ENCODE peak calls at places on chromosomes 1 and 21, in ten cellular contexts. One of them, this sample, is unnamed.
A peak's percentile ranks its signal among the peaks of the same experiment; 100 is the strongest.

GRCh38 chr1:46581685-46582455 is 22.2 kb downstream of the MKNK1 start:
- DNase-seq in astrocyte of the spinal cord: peak; percentile 12
- DNase-seq in A549: no peak
- DNase-seq in neuronal stem cell: no peak
- DNase-seq in lower lobe of right lung: no peak
- DNase-seq in neural progenitor cell: no peak
- DNase-seq in fibroblast of villous mesenchyme: no peak
- DNase-seq in ovary: no peak
- DNase-seq in iPS DF 6.9: no peak
- DNase-seq in CD4-positive, CD25-positive, alpha-beta regulatory T cell: no peak
- DNase-seq in this sample: no peak

GRCh38 chr1:87330954-87331318 is 2.3 kb downstream of the LMO4 start:
- DNase-seq in lower lobe of right lung: no peak
- DNase-seq in iPS DF 6.9: no peak
- DNase-seq in ovary: no peak
- DNase-seq in neuronal stem cell: no peak
- DNase-seq in CD4-positive, CD25-positive, alpha-beta regulatory T cell: no peak
- DNase-seq in fibroblast of villous mesenchyme: no peak
- DNase-seq in astrocyte of the spinal cord: no peak
- DNase-seq in neural progenitor cell: peak; percentile 41
- DNase-seq in A549: no peak
- DNase-seq in this sample: no peak

GRCh38 chr1:41740630-41741239 is 178.0 kb downstream of the HIVEP3 start:
- DNase-seq in neural progenitor cell: no peak
- DNase-seq in neuronal stem cell: no peak
- DNase-seq in lower lobe of right lung: no peak
- DNase-seq in A549: no peak
- DNase-seq in iPS DF 6.9: no peak
- DNase-seq in ovary: no peak
- DNase-seq in fibroblast of villous mesenchyme: no peak
- DNase-seq in astrocyte of the spinal cord: no peak
- DNase-seq in CD4-positive, CD25-positive, alpha-beta regulatory T cell: no peak
- DNase-seq in this sample: no peak

GRCh38 chr1:34856697-34857096 is 2.9 kb downstream of the SMIM12 start:
- DNase-seq in iPS DF 6.9: no peak
- DNase-seq in neuronal stem cell: no peak
- DNase-seq in ovary: no peak
- DNase-seq in lower lobe of right lung: no peak
- DNase-seq in CD4-positive, CD25-positive, alpha-beta regulatory T cell: no peak
- DNase-seq in astrocyte of the spinal cord: no peak
- DNase-seq in A549: no peak
- DNase-seq in fibroblast of villous mesenchyme: no peak
- DNase-seq in neural progenitor cell: no peak
- DNase-seq in this sample: no peak

GRCh38 chr21:34565238-34565637 is 49.7 kb downstream of the RCAN1 start:
- DNase-seq in fibroblast of villous mesenchyme: no peak
- DNase-seq in neuronal stem cell: no peak
- DNase-seq in lower lobe of right lung: no peak
- DNase-seq in CD4-positive, CD25-positive, alpha-beta regulatory T cell: no peak
- DNase-seq in iPS DF 6.9: no peak
- DNase-seq in neural progenitor cell: no peak
- DNase-seq in astrocyte of the spinal cord: no peak
- DNase-seq in ovary: no peak
- DNase-seq in A549: no peak
- DNase-seq in this sample: no peak

GRCh38 chr1:201480231-201481003 is 11.4 kb upstream of the PHLDA3 start:
- DNase-seq in neural progenitor cell: peak; percentile 82
- DNase-seq in astrocyte of the spinal cord: peak; percentile 62
- DNase-seq in CD4-positive, CD25-positive, alpha-beta regulatory T cell: peak; percentile 59
- DNase-seq in lower lobe of right lung: peak; percentile 91
- DNase-seq in A549: peak; percentile 96
- DNase-seq in ovary: peak; percentile 67
- DNase-seq in iPS DF 6.9: no peak
- DNase-seq in neuronal stem cell: no peak
- DNase-seq in fibroblast of villous mesenchyme: peak; percentile 60
- DNase-seq in this sample: peak; percentile 90

GRCh38 chr1:177817969-177818872 is 151.6 kb downstream of the SEC16B start:
- DNase-seq in astrocyte of the spinal cord: no peak
- DNase-seq in A549: no peak
- DNase-seq in lower lobe of right lung: no peak
- DNase-seq in neuronal stem cell: no peak
- DNase-seq in ovary: no peak
- DNase-seq in CD4-positive, CD25-positive, alpha-beta regulatory T cell: no peak
- DNase-seq in neural progenitor cell: no peak
- DNase-seq in fibroblast of villous mesenchyme: no peak
- DNase-seq in iPS DF 6.9: no peak
- DNase-seq in this sample: no peak

GRCh38 chr1:232306269-232306911 is 323.5 kb downstream of the SIPA1L2 start:
- DNase-seq in astrocyte of the spinal cord: peak; percentile 47
- DNase-seq in lower lobe of right lung: peak; percentile 61
- DNase-seq in CD4-positive, CD25-positive, alpha-beta regulatory T cell: no peak
- DNase-seq in A549: no peak
- DNase-seq in fibroblast of villous mesenchyme: no peak
- DNase-seq in ovary: peak; percentile 50
- DNase-seq in iPS DF 6.9: no peak
- DNase-seq in neural progenitor cell: peak; percentile 50
- DNase-seq in neuronal stem cell: no peak
- DNase-seq in this sample: no peak

GRCh38 chr1:98331718-98332311 is 329.7 kb upstream of the SNX7 start:
- DNase-seq in CD4-positive, CD25-positive, alpha-beta regulatory T cell: no peak
- DNase-seq in neural progenitor cell: no peak
- DNase-seq in fibroblast of villous mesenchyme: no peak
- DNase-seq in iPS DF 6.9: no peak
- DNase-seq in neuronal stem cell: no peak
- DNase-seq in lower lobe of right lung: no peak
- DNase-seq in ovary: no peak
- DNase-seq in A549: peak; percentile 23
- DNase-seq in astrocyte of the spinal cord: no peak
- DNase-seq in this sample: no peak

GRCh38 chr1:98333406-98333805 is 328.1 kb upstream of the SNX7 start:
- DNase-seq in ovary: no peak
- DNase-seq in lower lobe of right lung: no peak
- DNase-seq in astrocyte of the spinal cord: no peak
- DNase-seq in fibroblast of villous mesenchyme: no peak
- DNase-seq in neuronal stem cell: no peak
- DNase-seq in A549: no peak
- DNase-seq in iPS DF 6.9: no peak
- DNase-seq in CD4-positive, CD25-positive, alpha-beta regulatory T cell: no peak
- DNase-seq in neural progenitor cell: no peak
- DNase-seq in this sample: no peak

GRCh38 chr1:98336472-98337118 is 324.9 kb upstream of the SNX7 start:
- DNase-seq in CD4-positive, CD25-positive, alpha-beta regulatory T cell: no peak
- DNase-seq in neural progenitor cell: no peak
- DNase-seq in lower lobe of right lung: no peak
- DNase-seq in fibroblast of villous mesenchyme: no peak
- DNase-seq in A549: no peak
- DNase-seq in astrocyte of the spinal cord: no peak
- DNase-seq in iPS DF 6.9: no peak
- DNase-seq in neuronal stem cell: no peak
- DNase-seq in ovary: no peak
- DNase-seq in this sample: no peak

GRCh38 chr1:98331232-98331631 is 330.3 kb upstream of the SNX7 start:
- DNase-seq in ovary: no peak
- DNase-seq in neuronal stem cell: no peak
- DNase-seq in fibroblast of villous mesenchyme: no peak
- DNase-seq in A549: peak; percentile 77
- DNase-seq in CD4-positive, CD25-positive, alpha-beta regulatory T cell: no peak
- DNase-seq in iPS DF 6.9: no peak
- DNase-seq in lower lobe of right lung: no peak
- DNase-seq in astrocyte of the spinal cord: peak; percentile 76
- DNase-seq in neural progenitor cell: no peak
- DNase-seq in this sample: no peak

DNA sequence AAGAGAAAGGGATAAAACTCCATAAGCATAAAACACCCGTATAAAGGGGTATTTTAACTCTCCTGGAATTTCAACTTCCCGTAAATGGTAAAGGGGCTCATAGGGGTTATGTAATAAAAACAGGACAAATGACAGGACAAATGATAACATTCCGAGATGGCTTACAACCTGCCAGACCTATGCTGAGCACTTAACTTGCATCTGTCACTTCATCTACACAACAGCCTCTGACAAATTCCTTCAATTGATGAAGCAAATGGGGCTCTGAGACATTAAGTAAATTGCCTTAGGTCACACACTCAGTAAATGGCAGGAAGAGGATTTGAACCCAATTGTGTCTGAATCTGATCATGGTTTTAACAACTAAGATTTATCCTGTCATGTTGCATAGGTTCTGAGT is 327.6 kb upstream of the SNX7 start:
- DNase-seq in A549: no peak
- DNase-seq in astrocyte of the spinal cord: no peak
- DNase-seq in lower lobe of right lung: no peak
- DNase-seq in CD4-positive, CD25-positive, alpha-beta regulatory T cell: no peak
- DNase-seq in neural progenitor cell: no peak
- DNase-seq in ovary: no peak
- DNase-seq in fibroblast of villous mesenchyme: no peak
- DNase-seq in iPS DF 6.9: no peak
- DNase-seq in neuronal stem cell: no peak
- DNase-seq in this sample: no peak
- H3K4me3 ChIP-seq in A549: no peak overlapping the region
- H3K4me3 ChIP-seq in astrocyte of the spinal cord: no peak overlapping the region
- H3K4me3 ChIP-seq in lower lobe of right lung: no peak overlapping the region
- H3K4me3 ChIP-seq in CD4-positive, CD25-positive, alpha-beta regulatory T cell: no peak overlapping the region
- H3K4me3 ChIP-seq in neural progenitor cell: no peak overlapping the region
- H3K4me3 ChIP-seq in ovary: no peak overlapping the region
- H3K4me3 ChIP-seq in fibroblast of villous mesenchyme: no peak overlapping the region
- H3K4me3 ChIP-seq in iPS DF 6.9: no peak overlapping the region
- H3K4me3 ChIP-seq in neuronal stem cell: no peak overlapping the region
- H3K4me3 ChIP-seq in this sample: no peak overlapping the region

DNA sequence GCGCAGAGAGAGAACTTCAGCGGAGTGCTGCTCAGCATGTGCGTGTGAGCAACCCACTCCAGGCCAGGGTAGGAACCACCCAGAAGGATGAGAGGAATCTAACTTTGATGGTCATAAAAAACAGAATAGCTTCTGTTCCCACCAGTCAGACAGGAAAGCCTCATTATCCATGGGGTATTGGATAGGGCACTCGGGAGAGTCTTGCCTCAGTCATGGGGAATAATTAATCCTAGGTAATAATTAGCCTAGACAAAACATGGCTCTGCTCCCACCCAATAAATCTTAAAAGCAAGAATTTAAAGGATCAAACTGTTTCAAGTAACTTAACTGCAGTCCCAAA is 35.3 kb downstream of the LDLRAD1 start:
- DNase-seq in CD4-positive, CD25-positive, alpha-beta regulatory T cell: no peak
- DNase-seq in fibroblast of villous mesenchyme: no peak
- DNase-seq in A549: no peak
- DNase-seq in neuronal stem cell: no peak
- DNase-seq in lower lobe of right lung: no peak
- DNase-seq in neural progenitor cell: no peak
- DNase-seq in ovary: no peak
- DNase-seq in astrocyte of the spinal cord: no peak
- DNase-seq in iPS DF 6.9: no peak
- DNase-seq in this sample: no peak
- H3K4me3 ChIP-seq in CD4-positive, CD25-positive, alpha-beta regulatory T cell: no peak overlapping the region
- H3K4me3 ChIP-seq in fibroblast of villous mesenchyme: peak overlapping the region; percentile 42
- H3K4me3 ChIP-seq in A549: no peak overlapping the region
- H3K4me3 ChIP-seq in neuronal stem cell: no peak overlapping the region
- H3K4me3 ChIP-seq in lower lobe of right lung: peak overlapping the region; percentile 46
- H3K4me3 ChIP-seq in neural progenitor cell: peak overlapping the region; percentile 23
- H3K4me3 ChIP-seq in ovary: peak overlapping the region; percentile 35
- H3K4me3 ChIP-seq in astrocyte of the spinal cord: peak overlapping the region; percentile 6
- H3K4me3 ChIP-seq in iPS DF 6.9: no peak overlapping the region
- H3K4me3 ChIP-seq in this sample: peak overlapping the region; percentile 31

GRCh38 chr1:25040122-25040685 is 110.1 kb upstream of the RUNX3 start:
- DNase-seq in astrocyte of the spinal cord: no peak
- DNase-seq in A549: no peak
- DNase-seq in fibroblast of villous mesenchyme: no peak
- DNase-seq in neuronal stem cell: no peak
- DNase-seq in ovary: no peak
- DNase-seq in CD4-positive, CD25-positive, alpha-beta regulatory T cell: no peak
- DNase-seq in neural progenitor cell: no peak
- DNase-seq in iPS DF 6.9: no peak
- DNase-seq in lower lobe of right lung: no peak
- DNase-seq in this sample: no peak

GRCh38 chr1:25045480-25046193 is 115.6 kb upstream of the RUNX3 start:
- DNase-seq in astrocyte of the spinal cord: no peak
- DNase-seq in neural progenitor cell: no peak
- DNase-seq in iPS DF 6.9: no peak
- DNase-seq in CD4-positive, CD25-positive, alpha-beta regulatory T cell: no peak
- DNase-seq in fibroblast of villous mesenchyme: no peak
- DNase-seq in lower lobe of right lung: no peak
- DNase-seq in ovary: no peak
- DNase-seq in neuronal stem cell: no peak
- DNase-seq in A549: no peak
- DNase-seq in this sample: no peak

GRCh38 chr1:25041869-25042268 is 111.8 kb upstream of the RUNX3 start:
- DNase-seq in iPS DF 6.9: no peak
- DNase-seq in lower lobe of right lung: no peak
- DNase-seq in ovary: no peak
- DNase-seq in astrocyte of the spinal cord: no peak
- DNase-seq in neuronal stem cell: no peak
- DNase-seq in neural progenitor cell: no peak
- DNase-seq in CD4-positive, CD25-positive, alpha-beta regulatory T cell: no peak
- DNase-seq in fibroblast of villous mesenchyme: no peak
- DNase-seq in A549: no peak
- DNase-seq in this sample: no peak

GRCh38 chr1:25042331-25042730 is 112.3 kb upstream of the RUNX3 start:
- DNase-seq in fibroblast of villous mesenchyme: no peak
- DNase-seq in astrocyte of the spinal cord: no peak
- DNase-seq in lower lobe of right lung: no peak
- DNase-seq in CD4-positive, CD25-positive, alpha-beta regulatory T cell: no peak
- DNase-seq in iPS DF 6.9: no peak
- DNase-seq in neuronal stem cell: no peak
- DNase-seq in neural progenitor cell: no peak
- DNase-seq in A549: no peak
- DNase-seq in ovary: no peak
- DNase-seq in this sample: no peak

DNA sequence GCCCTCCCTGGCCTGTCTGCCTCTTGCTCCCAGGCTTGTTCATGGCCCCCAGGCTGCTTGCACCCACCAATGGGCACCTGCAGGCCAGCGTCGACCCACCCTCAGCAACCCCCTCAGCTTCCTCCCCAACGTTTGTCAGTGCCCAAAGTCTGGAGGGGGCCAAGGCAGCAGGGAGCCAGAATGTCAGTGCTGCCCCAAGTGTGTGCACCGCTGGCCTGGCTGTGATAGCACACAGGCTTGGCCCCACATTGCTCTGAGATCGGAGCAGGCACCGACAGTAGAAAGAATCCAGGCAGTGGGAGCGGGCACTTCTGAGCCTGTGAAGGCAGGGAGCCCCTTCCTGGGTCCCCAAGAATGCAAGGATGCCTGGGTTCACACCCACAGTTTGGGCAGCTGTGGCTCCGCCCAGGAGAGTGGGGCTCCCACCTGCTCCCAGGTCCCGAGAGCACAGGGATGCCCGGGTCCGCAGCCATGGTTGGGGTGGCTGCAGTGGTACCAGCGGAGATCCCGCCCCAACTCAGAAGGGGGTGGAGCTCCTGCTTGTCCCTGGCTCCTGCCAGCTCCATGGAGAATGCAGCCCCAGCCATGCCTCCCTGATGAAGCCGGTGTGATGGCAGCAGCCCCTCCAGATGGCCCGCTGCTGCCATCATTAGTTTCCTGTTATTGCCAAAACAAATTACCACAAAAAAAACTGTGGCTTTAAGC is 113.0 kb upstream of the RUNX3 start:
- DNase-seq in CD4-positive, CD25-positive, alpha-beta regulatory T cell: no peak
- DNase-seq in lower lobe of right lung: no peak
- DNase-seq in astrocyte of the spinal cord: no peak
- DNase-seq in fibroblast of villous mesenchyme: no peak
- DNase-seq in neural progenitor cell: no peak
- DNase-seq in iPS DF 6.9: no peak
- DNase-seq in A549: no peak
- DNase-seq in ovary: no peak
- DNase-seq in neuronal stem cell: no peak
- DNase-seq in this sample: no peak
- H3K4me3 ChIP-seq in CD4-positive, CD25-positive, alpha-beta regulatory T cell: no peak overlapping the region
- H3K4me3 ChIP-seq in lower lobe of right lung: no peak overlapping the region
- H3K4me3 ChIP-seq in astrocyte of the spinal cord: no peak overlapping the region
- H3K4me3 ChIP-seq in fibroblast of villous mesenchyme: no peak overlapping the region
- H3K4me3 ChIP-seq in neural progenitor cell: no peak overlapping the region
- H3K4me3 ChIP-seq in iPS DF 6.9: no peak overlapping the region
- H3K4me3 ChIP-seq in A549: no peak overlapping the region
- H3K4me3 ChIP-seq in ovary: no peak overlapping the region
- H3K4me3 ChIP-seq in neuronal stem cell: no peak overlapping the region
- H3K4me3 ChIP-seq in this sample: no peak overlapping the region

GRCh38 chr1:10668241-10668761 is 128.1 kb downstream of the CASZ1 start:
- DNase-seq in ovary: no peak
- DNase-seq in lower lobe of right lung: no peak
- DNase-seq in fibroblast of villous mesenchyme: no peak
- DNase-seq in neural progenitor cell: peak; percentile 72
- DNase-seq in A549: no peak
- DNase-seq in neuronal stem cell: no peak
- DNase-seq in astrocyte of the spinal cord: no peak
- DNase-seq in iPS DF 6.9: no peak
- DNase-seq in CD4-positive, CD25-positive, alpha-beta regulatory T cell: no peak
- DNase-seq in this sample: no peak
- H3K4me3 ChIP-seq in ovary: no peak overlapping the region
- H3K4me3 ChIP-seq in lower lobe of right lung: no peak overlapping the region
- H3K4me3 ChIP-seq in fibroblast of villous mesenchyme: no peak overlapping the region
- H3K4me3 ChIP-seq in neural progenitor cell: no peak overlapping the region
- H3K4me3 ChIP-seq in A549: no peak overlapping the region
- H3K4me3 ChIP-seq in neuronal stem cell: no peak overlapping the region
- H3K4me3 ChIP-seq in astrocyte of the spinal cord: no peak overlapping the region
- H3K4me3 ChIP-seq in iPS DF 6.9: no peak overlapping the region
- H3K4me3 ChIP-seq in CD4-positive, CD25-positive, alpha-beta regulatory T cell: no peak overlapping the region
- H3K4me3 ChIP-seq in this sample: no peak overlapping the region

This sample was measured in tibial artery.